ENCODE peak calls at places on chromosomes 6 and 20, in nine cellular contexts. One of them, this sample, is unnamed.

GRCh38 chr20:10178727-10179313 is 39.8 kb upstream of the SNAP25 start:
- DNase-seq in choroid plexus epithelial cell: no peak
- DNase-seq in PC-9: no peak
- DNase-seq in AG09309: no peak
- DNase-seq in omental fat pad: no peak
- DNase-seq in GM13976: no peak
- DNase-seq in cardiac muscle cell: no peak
- DNase-seq in heart left ventricle: no peak
- DNase-seq in mesothelial cell of epicardium: no peak
- DNase-seq in this sample: no peak

GRCh38 chr6:119443993-119444641 is 94.6 kb upstream of the MAN1A1 start:
- DNase-seq in choroid plexus epithelial cell: peak; percentile 62
- DNase-seq in PC-9: no peak
- DNase-seq in AG09309: no peak
- DNase-seq in omental fat pad: no peak
- DNase-seq in GM13976: no peak
- DNase-seq in cardiac muscle cell: peak; percentile 56
- DNase-seq in heart left ventricle: no peak
- DNase-seq in mesothelial cell of epicardium: no peak
- DNase-seq in this sample: no peak

GRCh38 chr6:30689022-30689865 is 1.5 kb downstream of the NRM start:
- DNase-seq in choroid plexus epithelial cell: no peak
- DNase-seq in PC-9: no peak
- DNase-seq in AG09309: no peak
- DNase-seq in omental fat pad: no peak
- DNase-seq in GM13976: no peak
- DNase-seq in cardiac muscle cell: no peak
- DNase-seq in heart left ventricle: no peak
- DNase-seq in mesothelial cell of epicardium: no peak
- DNase-seq in this sample: no peak

GRCh38 chr20:58511364-58511763 is 3.8 kb downstream of the APCDD1L start:
- DNase-seq in choroid plexus epithelial cell: peak; percentile 83
- DNase-seq in PC-9: peak; percentile 15
- DNase-seq in AG09309: peak; percentile 76
- DNase-seq in omental fat pad: no peak
- DNase-seq in GM13976: no peak
- DNase-seq in cardiac muscle cell: peak; percentile 88
- DNase-seq in heart left ventricle: no peak
- DNase-seq in mesothelial cell of epicardium: no peak
- DNase-seq in this sample: no peak

GRCh38 chr6:169173532-169174268 is 79.9 kb downstream of the THBS2 start:
- DNase-seq in choroid plexus epithelial cell: no peak
- DNase-seq in PC-9: no peak
- DNase-seq in AG09309: no peak
- DNase-seq in omental fat pad: no peak
- DNase-seq in GM13976: no peak
- DNase-seq in cardiac muscle cell: no peak
- DNase-seq in heart left ventricle: no peak
- DNase-seq in mesothelial cell of epicardium: no peak
- DNase-seq in this sample: no peak

GRCh38 chr6:137217801-137218472 is 1.2 kb downstream of the IFNGR1 start:
- DNase-seq in choroid plexus epithelial cell: peak; percentile 73
- DNase-seq in PC-9: no peak
- DNase-seq in AG09309: no peak
- DNase-seq in omental fat pad: no peak
- DNase-seq in GM13976: no peak
- DNase-seq in cardiac muscle cell: no peak
- DNase-seq in heart left ventricle: no peak
- DNase-seq in mesothelial cell of epicardium: no peak
- DNase-seq in this sample: no peak

GRCh38 chr6:135347887-135348286 is 149.7 kb downstream of the AHI1 start:
- DNase-seq in choroid plexus epithelial cell: no peak
- DNase-seq in PC-9: no peak
- DNase-seq in AG09309: no peak
- DNase-seq in omental fat pad: no peak
- DNase-seq in GM13976: no peak
- DNase-seq in cardiac muscle cell: no peak
- DNase-seq in heart left ventricle: no peak
- DNase-seq in mesothelial cell of epicardium: no peak
- DNase-seq in this sample: no peak

GRCh38 chr6:169062272-169062671 is 191.4 kb downstream of the THBS2 start:
- DNase-seq in choroid plexus epithelial cell: no peak
- DNase-seq in PC-9: no peak
- DNase-seq in AG09309: no peak
- DNase-seq in omental fat pad: no peak
- DNase-seq in GM13976: no peak
- DNase-seq in cardiac muscle cell: no peak
- DNase-seq in heart left ventricle: no peak
- DNase-seq in mesothelial cell of epicardium: no peak
- DNase-seq in this sample: no peak

GRCh38 chr6:157789861-157790260 is 33.2 kb upstream of the SNX9 start:
- DNase-seq in choroid plexus epithelial cell: no peak
- DNase-seq in PC-9: no peak
- DNase-seq in AG09309: no peak
- DNase-seq in omental fat pad: no peak
- DNase-seq in GM13976: no peak
- DNase-seq in cardiac muscle cell: no peak
- DNase-seq in heart left ventricle: no peak
- DNase-seq in mesothelial cell of epicardium: no peak
- DNase-seq in this sample: no peak

GRCh38 chr6:46677314-46677654 is 10.4 kb upstream of the TDRD6 start:
- DNase-seq in choroid plexus epithelial cell: peak; percentile 13
- DNase-seq in PC-9: no peak
- DNase-seq in AG09309: no peak
- DNase-seq in omental fat pad: no peak
- DNase-seq in GM13976: no peak
- DNase-seq in cardiac muscle cell: no peak
- DNase-seq in heart left ventricle: no peak
- DNase-seq in mesothelial cell of epicardium: no peak
- DNase-seq in this sample: no peak
- TF ChIP-seq CTCF in choroid plexus epithelial cell: peak; percentile 39
- TF ChIP-seq CTCF in PC-9: peak; percentile 39
- TF ChIP-seq CTCF in AG09309: peak; percentile 6
- TF ChIP-seq CTCF in omental fat pad: no peak
- TF ChIP-seq CTCF in GM13976: peak; percentile 3
- TF ChIP-seq CTCF in cardiac muscle cell: no peak
- TF ChIP-seq CTCF in heart left ventricle: no peak
- TF ChIP-seq CTCF in mesothelial cell of epicardium: no peak
- TF ChIP-seq CTCF in this sample: no peak

GRCh38 chr6:21850682-21851081 is 257.1 kb downstream of the SOX4 start:
- DNase-seq in choroid plexus epithelial cell: no peak
- DNase-seq in PC-9: no peak
- DNase-seq in AG09309: no peak
- DNase-seq in omental fat pad: no peak
- DNase-seq in GM13976: no peak
- DNase-seq in cardiac muscle cell: no peak
- DNase-seq in heart left ventricle: no peak
- DNase-seq in mesothelial cell of epicardium: no peak
- DNase-seq in this sample: no peak
- TF ChIP-seq CTCF in choroid plexus epithelial cell: no peak
- TF ChIP-seq CTCF in PC-9: no peak
- TF ChIP-seq CTCF in AG09309: no peak
- TF ChIP-seq CTCF in omental fat pad: no peak
- TF ChIP-seq CTCF in GM13976: no peak
- TF ChIP-seq CTCF in cardiac muscle cell: no peak
- TF ChIP-seq CTCF in heart left ventricle: no peak
- TF ChIP-seq CTCF in mesothelial cell of epicardium: no peak
- TF ChIP-seq CTCF in this sample: no peak

GRCh38 chr6:34583461-34583860 is 27.3 kb upstream of the SPDEF start:
- DNase-seq in choroid plexus epithelial cell: no peak
- DNase-seq in PC-9: no peak
- DNase-seq in AG09309: no peak
- DNase-seq in omental fat pad: no peak
- DNase-seq in GM13976: peak; percentile 34
- DNase-seq in cardiac muscle cell: no peak
- DNase-seq in heart left ventricle: no peak
- DNase-seq in mesothelial cell of epicardium: no peak
- DNase-seq in this sample: no peak
- TF ChIP-seq CTCF in choroid plexus epithelial cell: peak; percentile 28
- TF ChIP-seq CTCF in PC-9: no peak
- TF ChIP-seq CTCF in AG09309: no peak
- TF ChIP-seq CTCF in omental fat pad: no peak
- TF ChIP-seq CTCF in GM13976: peak; percentile 5
- TF ChIP-seq CTCF in cardiac muscle cell: peak; percentile 41
- TF ChIP-seq CTCF in heart left ventricle: no peak
- TF ChIP-seq CTCF in mesothelial cell of epicardium: no peak
- TF ChIP-seq CTCF in this sample: no peak

GRCh38 chr6:63817492-63818050 is 182.0 kb downstream of the PHF3 start:
- DNase-seq in choroid plexus epithelial cell: no peak
- DNase-seq in PC-9: no peak
- DNase-seq in AG09309: no peak
- DNase-seq in omental fat pad: no peak
- DNase-seq in GM13976: no peak
- DNase-seq in cardiac muscle cell: peak; percentile 74
- DNase-seq in heart left ventricle: no peak
- DNase-seq in mesothelial cell of epicardium: no peak
- DNase-seq in this sample: no peak

GRCh38 chr6:63819831-63820230 is 184.2 kb downstream of the PHF3 start:
- DNase-seq in choroid plexus epithelial cell: peak; percentile 37
- DNase-seq in PC-9: no peak
- DNase-seq in AG09309: no peak
- DNase-seq in omental fat pad: no peak
- DNase-seq in GM13976: no peak
- DNase-seq in cardiac muscle cell: peak; percentile 66
- DNase-seq in heart left ventricle: no peak
- DNase-seq in mesothelial cell of epicardium: no peak
- DNase-seq in this sample: no peak

GRCh38 chr6:63814459-63814858 is 178.9 kb downstream of the PHF3 start:
- DNase-seq in choroid plexus epithelial cell: peak; percentile 27
- DNase-seq in PC-9: no peak
- DNase-seq in AG09309: no peak
- DNase-seq in omental fat pad: no peak
- DNase-seq in GM13976: no peak
- DNase-seq in cardiac muscle cell: no peak
- DNase-seq in heart left ventricle: no peak
- DNase-seq in mesothelial cell of epicardium: no peak
- DNase-seq in this sample: no peak

GRCh38 chr6:63816401-63816975 is 180.9 kb downstream of the PHF3 start:
- DNase-seq in choroid plexus epithelial cell: no peak
- DNase-seq in PC-9: no peak
- DNase-seq in AG09309: no peak
- DNase-seq in omental fat pad: no peak
- DNase-seq in GM13976: no peak
- DNase-seq in cardiac muscle cell: peak; percentile 64
- DNase-seq in heart left ventricle: no peak
- DNase-seq in mesothelial cell of epicardium: no peak
- DNase-seq in this sample: no peak

DNA sequence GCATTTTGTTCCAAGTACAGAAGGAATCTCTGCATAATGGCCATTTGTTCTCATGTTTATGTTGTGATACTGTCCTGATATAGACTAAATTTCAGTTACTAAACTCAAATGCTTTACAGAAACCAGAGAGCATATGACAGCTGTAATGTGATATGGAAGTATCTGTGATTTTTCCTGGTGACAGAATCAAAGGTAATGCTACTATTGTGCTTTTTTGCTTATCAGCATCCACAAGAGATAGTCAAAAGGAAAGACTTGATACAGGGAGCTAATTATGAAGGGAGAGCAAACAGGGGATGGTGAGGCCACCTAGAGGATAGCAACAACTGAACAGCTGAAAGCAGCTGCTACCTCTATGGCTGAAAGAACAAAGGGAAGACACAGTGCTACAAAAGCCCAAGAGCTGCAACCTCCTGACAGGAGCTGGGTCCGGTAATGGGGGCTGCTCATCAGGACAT is 181.4 kb downstream of the PHF3 start:
- DNase-seq in choroid plexus epithelial cell: peak; percentile 61
- DNase-seq in PC-9: no peak
- DNase-seq in AG09309: no peak
- DNase-seq in omental fat pad: no peak
- DNase-seq in GM13976: peak; percentile 18
- DNase-seq in cardiac muscle cell: peak; percentile 55
- DNase-seq in heart left ventricle: no peak
- DNase-seq in mesothelial cell of epicardium: no peak
- DNase-seq in this sample: no peak
- TF ChIP-seq CTCF in choroid plexus epithelial cell: peak; percentile 63
- TF ChIP-seq CTCF in PC-9: no peak
- TF ChIP-seq CTCF in AG09309: peak; percentile 40
- TF ChIP-seq CTCF in omental fat pad: no peak
- TF ChIP-seq CTCF in GM13976: no peak
- TF ChIP-seq CTCF in cardiac muscle cell: peak; percentile 50
- TF ChIP-seq CTCF in heart left ventricle: no peak
- TF ChIP-seq CTCF in mesothelial cell of epicardium: no peak
- TF ChIP-seq CTCF in this sample: no peak

DNA sequence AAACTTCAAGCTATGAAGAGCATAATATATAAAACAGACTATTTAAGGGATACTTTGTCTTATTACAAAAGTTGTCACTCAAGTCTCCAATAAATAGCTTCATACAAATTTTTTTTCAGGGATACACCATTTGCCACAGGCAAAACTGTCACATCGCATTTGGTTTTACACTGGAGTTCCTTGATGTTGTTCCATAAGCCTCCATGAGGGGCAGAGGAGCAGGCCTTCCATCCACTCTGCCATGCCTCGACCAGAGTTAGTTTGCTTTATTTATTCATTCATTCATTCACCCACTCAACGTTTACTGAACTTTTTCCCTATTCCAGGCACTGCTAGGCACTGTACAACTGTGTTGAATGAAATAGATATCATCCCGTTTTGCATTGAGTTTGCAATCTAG is 246.6 kb downstream of the PHF3 start:
- DNase-seq in choroid plexus epithelial cell: peak; percentile 23
- DNase-seq in PC-9: no peak
- DNase-seq in AG09309: no peak
- DNase-seq in omental fat pad: no peak
- DNase-seq in GM13976: no peak
- DNase-seq in cardiac muscle cell: peak; percentile 6
- DNase-seq in heart left ventricle: no peak
- DNase-seq in mesothelial cell of epicardium: no peak
- DNase-seq in this sample: no peak
- TF ChIP-seq CTCF in choroid plexus epithelial cell: peak; percentile 57
- TF ChIP-seq CTCF in PC-9: no peak
- TF ChIP-seq CTCF in AG09309: no peak
- TF ChIP-seq CTCF in omental fat pad: no peak
- TF ChIP-seq CTCF in GM13976: no peak
- TF ChIP-seq CTCF in cardiac muscle cell: peak; percentile 39
- TF ChIP-seq CTCF in heart left ventricle: no peak
- TF ChIP-seq CTCF in mesothelial cell of epicardium: peak; percentile 38
- TF ChIP-seq CTCF in this sample: no peak

GRCh38 chr6:158795516-158795915 is 23.7 kb downstream of the EZR start:
- DNase-seq in choroid plexus epithelial cell: no peak
- DNase-seq in PC-9: no peak
- DNase-seq in AG09309: no peak
- DNase-seq in omental fat pad: no peak
- DNase-seq in GM13976: no peak
- DNase-seq in cardiac muscle cell: no peak
- DNase-seq in heart left ventricle: no peak
- DNase-seq in mesothelial cell of epicardium: no peak
- DNase-seq in this sample: no peak
- TF ChIP-seq CTCF in choroid plexus epithelial cell: no peak
- TF ChIP-seq CTCF in PC-9: no peak
- TF ChIP-seq CTCF in AG09309: no peak
- TF ChIP-seq CTCF in omental fat pad: no peak
- TF ChIP-seq CTCF in GM13976: no peak
- TF ChIP-seq CTCF in cardiac muscle cell: no peak
- TF ChIP-seq CTCF in heart left ventricle: no peak
- TF ChIP-seq CTCF in mesothelial cell of epicardium: no peak
- TF ChIP-seq CTCF in this sample: no peak

DNA sequence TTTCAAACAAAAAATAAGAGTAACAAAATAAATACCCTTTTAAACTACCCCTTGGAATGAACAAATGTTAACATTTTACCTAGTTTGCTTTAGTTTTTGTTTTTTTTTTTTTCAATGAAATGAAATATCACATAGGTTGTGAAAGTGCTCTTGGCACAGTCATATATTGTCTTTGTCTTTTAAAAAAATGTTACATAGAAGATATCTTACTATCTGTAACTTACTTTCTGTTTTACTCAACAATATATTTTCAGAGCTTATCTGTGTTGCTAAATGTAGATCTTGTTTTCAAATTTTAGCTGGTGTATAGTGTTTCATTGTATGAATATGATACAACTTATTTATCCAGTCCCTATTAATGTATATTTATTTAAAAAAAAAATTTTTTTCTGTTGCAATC is 8.6 kb downstream of the CEP57L1 start:
- DNase-seq in choroid plexus epithelial cell: no peak
- DNase-seq in PC-9: no peak
- DNase-seq in AG09309: no peak
- DNase-seq in omental fat pad: no peak
- DNase-seq in GM13976: peak; percentile 24
- DNase-seq in cardiac muscle cell: peak; percentile 12
- DNase-seq in heart left ventricle: no peak
- DNase-seq in mesothelial cell of epicardium: no peak
- DNase-seq in this sample: no peak
- TF ChIP-seq CTCF in choroid plexus epithelial cell: no peak
- TF ChIP-seq CTCF in PC-9: no peak
- TF ChIP-seq CTCF in AG09309: no peak
- TF ChIP-seq CTCF in omental fat pad: no peak
- TF ChIP-seq CTCF in GM13976: no peak
- TF ChIP-seq CTCF in cardiac muscle cell: no peak
- TF ChIP-seq CTCF in heart left ventricle: no peak
- TF ChIP-seq CTCF in mesothelial cell of epicardium: no peak
- TF ChIP-seq CTCF in this sample: no peak

This sample was measured in activated B cell treated with CpG ODN at 0.5 μM for 24 hours.